ENCODE peak calls at places on chromosome 3, in four cellular contexts. D is prostate gland, H is uterus, F is A549. C is an unnamed sample.

GRCh38 chr3:72447059-72447946 is 400.9 kb downstream of the SHQ1 start:
- DNase-seq in F (peak; percentile 88), H (peak; percentile 88), D (peak; percentile 92), C (peak; percentile 82)

GRCh38 chr3:170076715-170077238 is 39.0 kb downstream of the GPR160 start:
- DNase-seq in D (no peak), H (no peak), F (no peak), C (no peak)

GRCh38 chr3:71944482-71944881 is 159.5 kb upstream of the PROK2 start:
- DNase-seq in D (no peak), F (no peak), H (no peak), C (no peak)

GRCh38 chr3:12268050-12268449 is 20.8 kb upstream of the PPARG start:
- DNase-seq in H (no peak), F (no peak), D (no peak), C (no peak)

GRCh38 chr3:24686764-24687163 is 192.1 kb upstream of the THRB start:
- DNase-seq in F (no peak), H (no peak), D (no peak), C (no peak)

GRCh38 chr3:48601622-48601994 is 6.5 kb upstream of the COL7A1 start:
- DNase-seq in H (no peak), F (no peak), D (peak; percentile 15), C (peak; percentile 83)

GRCh38 chr3:63192248-63192647 is 85.9 kb upstream of the SYNPR start:
- DNase-seq in F (no peak), D (no peak), H (no peak), C (no peak)

GRCh38 chr3:125916376-125916978 is 52.5 kb upstream of the ROPN1B start:
- DNase-seq in D (peak; percentile 98), H (no peak), F (peak; percentile 90), C (no peak)

GRCh38 chr3:137163241-137163916 is 205.6 kb downstream of the IL20RB start:
- DNase-seq in H (peak; percentile 20), D (no peak), F (no peak), C (no peak)

GRCh38 chr3:42161050-42161935 is 70.1 kb downstream of the TRAK1 start:
- DNase-seq in F (no peak), D (no peak), H (no peak), C (no peak)

GRCh38 chr3:57151021-57151449 is 14.1 kb downstream of the IL17RD start:
- DNase-seq in D (no peak), F (no peak), H (no peak), C (no peak)

GRCh38 chr3:85572426-85572825 is 613.6 kb downstream of the CADM2 start:
- DNase-seq in F (no peak), D (no peak), H (no peak), C (no peak)

GRCh38 chr3:62109534-62109933 is 263.8 kb downstream of the FEZF2 start:
- DNase-seq in D (no peak), F (no peak), H (no peak), C (peak; percentile 81)

GRCh38 chr3:167473863-167474262 is at the start of gene SERPINI2:
- DNase-seq in H (no peak), D (no peak), F (no peak), C (no peak)

GRCh38 chr3:167466961-167467360 is 6.9 kb downstream of the SERPINI2 start:
- DNase-seq in H (no peak), F (no peak), D (no peak), C (no peak)

DNA sequence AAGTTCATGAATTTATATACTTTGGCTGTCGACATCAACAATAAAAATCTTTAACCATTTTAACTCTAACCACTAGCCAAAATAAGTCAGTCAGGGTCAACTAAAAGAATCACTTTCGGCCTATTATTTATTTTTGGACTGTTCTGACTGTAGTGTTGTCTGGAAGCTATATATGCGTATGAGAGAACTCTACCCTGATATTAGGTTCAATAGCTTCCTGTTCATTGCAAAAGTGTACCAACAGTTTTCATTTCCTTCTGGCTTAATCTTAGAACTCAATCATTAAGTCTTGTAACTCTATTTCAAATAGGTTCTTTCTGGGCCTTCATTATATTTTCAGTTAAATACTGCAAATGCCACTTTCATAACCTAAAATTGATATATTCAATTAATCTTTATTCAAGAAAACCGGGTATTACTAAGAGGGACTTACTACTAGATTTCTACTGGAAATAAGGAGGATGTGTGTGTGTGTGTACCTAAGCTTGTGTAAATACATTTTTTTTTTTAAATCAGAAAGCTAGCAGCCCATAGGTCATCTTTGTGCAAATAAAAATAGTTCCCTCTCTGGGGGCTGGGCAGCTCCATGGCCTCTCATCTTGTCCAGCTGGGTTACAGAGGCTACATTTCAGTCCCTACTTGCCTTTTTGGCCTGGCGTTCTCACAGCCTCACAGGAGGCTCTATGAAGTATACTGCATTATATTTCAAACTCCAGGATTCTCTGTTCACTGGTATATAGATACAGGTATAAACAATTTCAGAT is 5.8 kb downstream of the SERPINI2 start:
- DNase-seq in F (no peak), D (no peak), H (no peak), C (no peak)
- TF ChIP-seq POLR2A in F (no peak), D (no peak), H (no peak), C (no peak)

GRCh38 chr3:132659370-132660055 is at the start of gene ACAD11:
- DNase-seq in H (peak; percentile 75), F (peak; percentile 60), D (peak; percentile 69), C (peak; percentile 60)
- TF ChIP-seq POLR2A in H (peak; percentile 26), F (peak; percentile 53), D (peak; percentile 51), C (peak; percentile 33)

DNA sequence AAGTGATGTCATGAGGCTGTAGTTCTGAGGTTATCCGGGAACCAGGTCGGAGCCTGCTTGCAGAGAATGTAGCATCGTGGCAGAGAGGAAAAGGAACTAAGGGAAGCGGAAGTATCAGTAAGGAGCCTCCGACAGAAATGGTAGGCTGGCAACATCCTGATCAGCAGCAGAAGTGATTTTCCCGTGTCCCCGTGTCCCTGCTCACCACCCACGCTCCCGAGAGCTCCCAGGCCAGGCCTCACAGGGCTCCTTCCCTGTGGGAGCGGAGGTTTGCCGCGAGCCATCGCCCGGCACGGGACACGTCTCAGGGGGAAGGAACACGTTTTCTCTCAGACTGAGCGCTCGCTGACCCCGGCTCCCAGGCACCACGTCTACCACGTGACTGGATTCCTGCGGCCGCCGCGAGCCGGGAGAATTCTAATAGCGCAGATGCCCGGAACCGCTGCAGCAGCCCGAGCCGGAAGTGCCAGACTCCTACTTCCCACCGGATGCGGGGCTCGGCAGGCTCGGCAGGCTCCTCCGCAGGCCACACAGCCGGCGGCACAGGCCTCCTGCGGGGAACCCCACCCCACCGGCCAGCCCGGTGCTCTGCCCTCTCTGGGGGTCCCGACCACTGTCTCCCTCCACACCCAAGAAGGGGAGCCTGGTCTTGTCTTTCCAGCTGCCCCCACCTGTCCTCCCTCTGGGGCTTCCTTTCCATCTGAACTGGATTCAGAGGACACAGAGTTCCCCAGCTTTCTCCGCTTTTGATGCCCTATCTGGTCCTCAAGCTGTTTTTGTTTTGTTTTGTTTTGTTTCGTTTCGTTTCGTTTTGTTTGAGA is 99.3 kb downstream of the BDH1 start:
- DNase-seq in D (peak; percentile 64), H (peak; percentile 81), F (peak; percentile 35), C (peak; percentile 55)
- TF ChIP-seq POLR2A in D (no peak), H (no peak), F (no peak), C (peak; percentile 14)

DNA sequence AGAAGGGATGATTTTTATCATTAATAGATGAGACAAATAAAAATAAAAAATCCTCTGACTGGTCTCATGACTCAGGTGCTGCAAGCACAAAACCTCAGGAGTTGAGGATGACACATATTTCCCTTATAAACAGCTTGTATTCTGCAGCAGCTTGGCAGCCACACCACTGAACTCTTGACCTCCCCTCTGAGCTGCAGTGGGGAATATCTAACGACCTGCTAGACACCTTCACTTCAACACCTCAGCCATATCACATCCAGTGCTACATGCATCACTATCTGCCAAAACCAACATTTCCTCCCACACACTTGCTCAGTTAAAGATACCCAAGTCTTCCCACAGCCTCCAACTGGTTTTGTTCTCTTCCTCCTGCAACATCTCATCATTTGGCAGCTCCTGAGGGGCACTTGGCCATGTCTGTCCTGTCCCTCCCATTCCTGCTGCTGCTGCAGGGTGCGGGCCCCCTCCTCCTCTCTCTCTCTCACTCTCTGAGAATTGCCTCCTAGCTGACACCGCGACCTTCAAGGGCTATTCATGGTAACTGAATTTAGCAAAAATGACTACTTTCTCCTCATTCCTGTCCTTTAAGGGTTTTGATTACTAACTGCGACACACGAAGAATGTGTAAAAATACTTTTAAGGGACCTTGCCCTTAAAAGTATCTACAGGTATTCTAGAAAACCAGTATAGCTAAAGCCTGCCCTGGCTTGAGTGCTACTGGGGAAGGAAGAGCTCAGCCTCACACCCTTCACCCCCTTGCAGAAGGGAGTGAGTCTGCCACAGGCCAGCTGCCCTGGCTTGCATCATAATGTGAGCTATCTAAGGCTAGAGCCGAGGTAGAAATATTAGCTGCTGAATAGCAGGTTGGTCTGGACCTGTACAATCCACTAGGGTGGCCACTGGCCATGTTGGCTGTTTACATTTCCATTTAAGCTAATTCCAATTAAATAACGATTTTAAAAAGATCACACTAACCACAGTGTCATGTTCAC is 5.0 kb upstream of the CCR9 start:
- DNase-seq in D (no peak), H (no peak), F (no peak), C (no peak)
- TF ChIP-seq POLR2A in D (no peak), H (no peak), F (no peak), C (no peak)

GRCh38 chr3:52249683-52250082 is 4.1 kb downstream of the PPM1M start:
- DNase-seq in D (no peak), F (no peak), H (no peak), C (peak; percentile 25)

GRCh38 chr3:52250122-52250521 is 4.6 kb downstream of the PPM1M start:
- DNase-seq in F (no peak), H (no peak), D (no peak), C (no peak)

GRCh38 chr3:52248165-52248541 is 2.6 kb downstream of the PPM1M start:
- DNase-seq in D (no peak), F (no peak), H (no peak), C (no peak)

GRCh38 chr3:52247455-52248164 is 2.1 kb downstream of the PPM1M start:
- DNase-seq in H (no peak), D (no peak), F (no peak), C (no peak)

DNA sequence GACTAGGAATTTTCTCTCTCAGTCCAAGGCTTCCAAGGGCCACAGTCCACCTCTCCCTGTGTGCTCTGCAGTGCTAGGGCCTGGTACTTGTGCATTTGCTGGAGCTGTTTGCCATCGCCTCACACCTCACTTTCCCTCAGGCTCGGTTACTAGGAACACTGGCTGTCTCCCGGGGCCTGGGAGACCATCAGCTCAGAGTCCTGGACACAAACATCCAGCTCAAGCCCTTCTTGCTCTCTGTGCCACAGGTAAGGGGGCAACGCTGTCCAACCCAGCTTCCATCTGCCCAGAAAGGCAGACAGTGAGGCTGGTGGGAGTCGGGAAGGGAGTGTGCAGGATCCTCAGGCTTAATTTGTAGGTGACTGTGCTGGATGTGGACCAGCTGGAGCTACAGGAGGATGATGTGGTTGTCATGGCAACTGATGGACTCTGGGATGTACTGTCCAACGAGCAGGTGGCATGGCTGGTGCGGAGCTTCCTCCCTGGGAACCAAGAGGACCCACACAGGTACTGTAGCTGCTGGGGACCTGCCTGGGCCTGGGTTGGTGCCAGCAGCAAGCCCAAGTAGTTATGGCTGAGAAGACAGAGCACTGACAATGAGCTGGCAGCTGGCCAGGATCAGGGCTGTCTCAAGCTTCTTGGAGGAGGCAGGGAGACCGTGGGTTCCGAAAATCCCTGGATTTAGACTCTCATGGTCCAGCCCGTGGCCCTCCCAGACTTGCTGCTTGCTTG is 3.4 kb downstream of the PPM1M start:
- DNase-seq in H (peak; percentile 55), D (no peak), F (no peak), C (no peak)
- TF ChIP-seq POLR2A in H (no peak), D (no peak), F (no peak), C (no peak)

GRCh38 chr3:184335661-184336483 is 1.5 kb upstream of the FAM131A start:
- DNase-seq in H (peak; percentile 84), F (peak; percentile 82), D (peak; percentile 86), C (peak; percentile 69)
- TF ChIP-seq POLR2A in H (peak; percentile 89), F (peak; percentile 24), D (peak; percentile 89), C (peak; percentile 92)